ENCODE peak calls at places on chromosomes 5 and 9, in five cellular contexts. One of them, this sample, is unnamed.

GRCh38 chr5:67476531-67476930 is 279.9 kb upstream of the CD180 start:
- DNase-seq in IMR-90: no peak
- DNase-seq in stomach: no peak
- DNase-seq in psoas muscle: no peak
- DNase-seq in uterus: no peak
- DNase-seq in this sample: peak; percentile 3

GRCh38 chr5:111968459-111968858 is 211.5 kb upstream of the NREP start:
- DNase-seq in stomach: no peak
- DNase-seq in uterus: no peak
- DNase-seq in psoas muscle: no peak
- DNase-seq in IMR-90: peak; percentile 36
- DNase-seq in this sample: no peak

GRCh38 chr9:89850633-89851325 is 246.0 kb downstream of the GADD45G start:
- DNase-seq in stomach: peak; percentile 66
- DNase-seq in uterus: no peak
- DNase-seq in psoas muscle: peak; percentile 76
- DNase-seq in IMR-90: peak; percentile 34
- DNase-seq in this sample: peak; percentile 49

GRCh38 chr5:119285070-119285916 is 70.5 kb upstream of the TNFAIP8 start:
- DNase-seq in psoas muscle: no peak
- DNase-seq in IMR-90: no peak
- DNase-seq in stomach: no peak
- DNase-seq in uterus: no peak
- DNase-seq in this sample: no peak

GRCh38 chr9:134624119-134624826 is 17.3 kb upstream of the COL5A1 start:
- DNase-seq in uterus: peak; percentile 11
- DNase-seq in IMR-90: no peak
- DNase-seq in stomach: no peak
- DNase-seq in psoas muscle: no peak
- DNase-seq in this sample: no peak

GRCh38 chr5:156310115-156310514 is 16.8 kb upstream of the SGCD start:
- DNase-seq in psoas muscle: no peak
- DNase-seq in stomach: no peak
- DNase-seq in uterus: no peak
- DNase-seq in IMR-90: no peak
- DNase-seq in this sample: no peak

GRCh38 chr5:57817001-57817453 is 334.4 kb upstream of the ACTBL2 start:
- DNase-seq in psoas muscle: no peak
- DNase-seq in stomach: no peak
- DNase-seq in IMR-90: no peak
- DNase-seq in uterus: no peak
- DNase-seq in this sample: no peak

GRCh38 chr5:173772407-173773059 is 115.6 kb upstream of the CPEB4 start:
- DNase-seq in stomach: no peak
- DNase-seq in psoas muscle: no peak
- DNase-seq in uterus: no peak
- DNase-seq in IMR-90: peak; percentile 55
- DNase-seq in this sample: no peak

GRCh38 chr9:85349046-85349445 is 392.7 kb downstream of the AGTPBP1 start:
- DNase-seq in psoas muscle: no peak
- DNase-seq in IMR-90: no peak
- DNase-seq in stomach: no peak
- DNase-seq in uterus: no peak
- DNase-seq in this sample: no peak

GRCh38 chr5:143509758-143510221 is 106.3 kb upstream of the NR3C1 start:
- DNase-seq in psoas muscle: no peak
- DNase-seq in stomach: no peak
- DNase-seq in uterus: no peak
- DNase-seq in IMR-90: no peak
- DNase-seq in this sample: no peak

GRCh38 chr9:130332384-130332926 is 66.9 kb downstream of the HMCN2 start:
- DNase-seq in stomach: no peak
- DNase-seq in IMR-90: no peak
- DNase-seq in psoas muscle: no peak
- DNase-seq in uterus: no peak
- DNase-seq in this sample: peak; percentile 63

DNA sequence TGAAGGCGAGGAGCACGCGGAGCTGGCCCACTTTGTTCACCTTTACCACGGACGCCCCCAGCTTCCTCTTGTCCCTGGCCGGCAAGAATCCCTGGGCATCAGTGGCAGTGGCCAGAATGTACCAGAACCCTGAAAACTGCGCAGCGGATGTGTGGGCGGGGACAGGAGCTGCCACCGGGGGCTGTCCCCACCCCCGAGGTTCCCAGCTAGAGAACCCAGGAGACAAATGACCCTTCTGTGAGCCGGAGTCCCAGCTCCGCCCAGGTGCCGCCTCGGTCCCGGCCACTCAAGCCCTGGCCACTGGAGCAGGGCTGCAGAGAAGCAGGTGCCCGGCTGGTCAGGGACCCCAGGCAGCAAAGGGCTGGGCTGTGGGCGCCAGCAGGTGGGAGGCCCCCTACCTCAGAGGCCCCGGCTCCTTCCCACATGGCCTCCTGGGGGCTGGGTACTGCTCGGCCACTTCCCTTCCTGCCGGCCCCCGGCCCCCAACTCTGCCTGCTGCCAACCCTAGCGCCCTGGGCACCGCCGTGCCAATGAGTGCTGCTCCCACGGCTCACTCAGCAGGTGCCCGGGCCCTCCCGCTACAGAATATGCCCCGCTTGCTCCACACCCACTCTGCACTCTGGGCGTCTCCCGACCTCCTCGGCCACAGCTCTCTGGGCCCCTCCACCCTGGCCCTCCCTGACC is 713 bp downstream of the LCN10 start:
- DNase-seq in IMR-90: no peak
- DNase-seq in uterus: no peak
- DNase-seq in psoas muscle: no peak
- DNase-seq in stomach: no peak
- DNase-seq in this sample: no peak
- H3K27ac ChIP-seq in IMR-90: no peak overlapping the region
- H3K27ac ChIP-seq in uterus: peak overlapping the region; percentile 63
- H3K27ac ChIP-seq in psoas muscle: no peak overlapping the region
- H3K27ac ChIP-seq in stomach: no peak overlapping the region
- H3K27ac ChIP-seq in this sample: no peak overlapping the region

DNA sequence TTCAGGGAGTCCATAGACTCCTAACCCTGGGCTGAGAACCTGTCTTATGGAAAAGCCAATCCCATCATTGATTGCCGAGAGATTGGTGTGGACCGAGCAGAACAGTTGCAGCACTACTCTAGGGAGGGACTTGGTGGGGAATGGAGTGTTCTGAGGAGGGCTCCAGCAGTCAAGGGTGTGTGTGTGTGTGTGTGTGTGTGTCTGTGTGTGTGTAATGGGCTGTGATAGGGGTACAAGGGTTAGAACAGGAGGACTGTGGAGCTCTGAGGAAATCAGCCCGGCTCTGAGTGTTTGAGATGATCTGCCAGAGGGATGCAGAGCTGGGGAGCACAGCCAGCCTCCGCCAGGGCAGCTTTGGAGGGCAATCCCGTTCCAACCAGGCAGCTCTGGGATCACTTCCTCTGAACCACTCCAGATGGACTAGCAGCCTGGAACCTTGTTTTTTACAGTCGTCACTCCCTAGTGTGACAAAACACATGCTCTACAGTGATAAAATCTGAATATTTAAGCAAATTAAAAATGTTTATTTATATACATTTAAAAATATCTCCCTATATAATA is 3.0 kb upstream of the SLC6A7 start:
- DNase-seq in IMR-90: no peak
- DNase-seq in psoas muscle: no peak
- DNase-seq in stomach: no peak
- DNase-seq in uterus: no peak
- DNase-seq in this sample: no peak
- H3K27me3 ChIP-seq in IMR-90: peaks cover 93% of the 10 kb centered on the region
- H3K27me3 ChIP-seq in psoas muscle: no peaks in the 10 kb centered on the region
- H3K27me3 ChIP-seq in stomach: peaks cover 31% of the 10 kb centered on the region
- H3K27me3 ChIP-seq in uterus: peaks cover 14% of the 10 kb centered on the region
- H3K27me3 ChIP-seq in this sample: peaks cover 8% of the 10 kb centered on the region

DNA sequence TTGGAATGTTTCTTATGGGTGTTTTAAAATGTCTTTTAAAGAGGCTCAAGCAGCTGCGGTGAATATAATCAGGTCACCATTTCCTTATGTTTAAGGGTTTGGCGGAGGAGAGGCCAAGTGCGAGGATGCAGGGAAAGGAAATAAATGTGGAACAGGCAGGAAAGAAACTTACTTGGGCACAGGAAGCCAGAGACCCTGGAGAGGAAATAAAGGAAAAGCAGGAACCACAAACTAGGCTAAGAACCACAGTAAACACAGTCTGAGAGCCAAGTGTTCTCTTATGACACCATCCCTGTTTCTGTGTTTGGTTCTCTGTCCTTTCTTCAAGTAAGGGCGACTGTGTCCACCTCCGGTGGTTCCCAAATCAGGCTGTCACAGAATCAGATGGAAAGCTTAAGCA is 166.5 kb downstream of the C9orf152 start:
- DNase-seq in IMR-90: no peak
- DNase-seq in stomach: no peak
- DNase-seq in psoas muscle: no peak
- DNase-seq in uterus: no peak
- DNase-seq in this sample: no peak
- H3K27ac ChIP-seq in IMR-90: peak overlapping the region; percentile 58
- H3K27ac ChIP-seq in stomach: peak overlapping the region; percentile 25
- H3K27ac ChIP-seq in psoas muscle: no peak overlapping the region
- H3K27ac ChIP-seq in uterus: peak overlapping the region; percentile 72
- H3K27ac ChIP-seq in this sample: no peak overlapping the region

GRCh38 chr5:36371366-36371765 is 69.7 kb upstream of the RANBP3L start:
- DNase-seq in IMR-90: no peak
- DNase-seq in psoas muscle: no peak
- DNase-seq in stomach: no peak
- DNase-seq in uterus: no peak
- DNase-seq in this sample: no peak
- H3K27me3 ChIP-seq in IMR-90: no peaks in the 10 kb centered on the region
- H3K27me3 ChIP-seq in psoas muscle: no peaks in the 10 kb centered on the region
- H3K27me3 ChIP-seq in stomach: no peaks in the 10 kb centered on the region
- H3K27me3 ChIP-seq in uterus: no peaks in the 10 kb centered on the region
- H3K27me3 ChIP-seq in this sample: no peaks in the 10 kb centered on the region

DNA sequence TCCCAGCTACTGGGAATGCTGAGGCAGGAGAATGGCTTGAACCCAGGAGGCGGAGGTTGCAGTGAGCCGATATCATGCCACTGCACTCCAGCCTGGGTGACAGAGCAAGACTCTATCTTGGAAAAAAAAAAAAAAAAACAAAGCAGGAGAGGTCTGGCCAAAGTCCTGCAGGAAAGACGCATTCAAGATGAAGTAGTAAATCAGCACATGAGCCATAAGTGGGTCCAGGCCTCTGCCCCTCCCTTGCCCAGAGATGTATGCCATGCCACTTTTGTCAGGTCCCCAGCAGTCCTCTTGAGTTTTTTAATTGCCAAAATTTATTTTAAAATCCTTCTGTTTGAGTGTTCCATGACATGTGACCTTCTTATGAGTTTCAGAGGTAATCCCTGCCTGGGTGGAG is 8.5 kb upstream of the PHF19 start:
- DNase-seq in stomach: no peak
- DNase-seq in IMR-90: no peak
- DNase-seq in uterus: no peak
- DNase-seq in psoas muscle: no peak
- DNase-seq in this sample: no peak
- H3K27ac ChIP-seq in stomach: peak overlapping the region; percentile 6
- H3K27ac ChIP-seq in IMR-90: no peak overlapping the region
- H3K27ac ChIP-seq in uterus: peak overlapping the region; percentile 17
- H3K27ac ChIP-seq in psoas muscle: no peak overlapping the region
- H3K27ac ChIP-seq in this sample: no peak overlapping the region

GRCh38 chr5:135833521-135833920 is 942 bp upstream of the SLC25A48 start:
- DNase-seq in IMR-90: no peak
- DNase-seq in psoas muscle: peak; percentile 30
- DNase-seq in stomach: no peak
- DNase-seq in uterus: no peak
- DNase-seq in this sample: no peak

GRCh38 chr5:135832941-135833340 is 1.5 kb upstream of the SLC25A48 start:
- DNase-seq in uterus: no peak
- DNase-seq in stomach: no peak
- DNase-seq in psoas muscle: peak; percentile 44
- DNase-seq in IMR-90: no peak
- DNase-seq in this sample: no peak

GRCh38 chr5:135835766-135836165 is 1.3 kb downstream of the SLC25A48 start:
- DNase-seq in stomach: no peak
- DNase-seq in psoas muscle: no peak
- DNase-seq in uterus: no peak
- DNase-seq in IMR-90: no peak
- DNase-seq in this sample: no peak

GRCh38 chr5:135833961-135834638 is 363 bp upstream of the SLC25A48 start:
- DNase-seq in stomach: no peak
- DNase-seq in IMR-90: no peak
- DNase-seq in psoas muscle: peak; percentile 24
- DNase-seq in uterus: no peak
- DNase-seq in this sample: no peak

DNA sequence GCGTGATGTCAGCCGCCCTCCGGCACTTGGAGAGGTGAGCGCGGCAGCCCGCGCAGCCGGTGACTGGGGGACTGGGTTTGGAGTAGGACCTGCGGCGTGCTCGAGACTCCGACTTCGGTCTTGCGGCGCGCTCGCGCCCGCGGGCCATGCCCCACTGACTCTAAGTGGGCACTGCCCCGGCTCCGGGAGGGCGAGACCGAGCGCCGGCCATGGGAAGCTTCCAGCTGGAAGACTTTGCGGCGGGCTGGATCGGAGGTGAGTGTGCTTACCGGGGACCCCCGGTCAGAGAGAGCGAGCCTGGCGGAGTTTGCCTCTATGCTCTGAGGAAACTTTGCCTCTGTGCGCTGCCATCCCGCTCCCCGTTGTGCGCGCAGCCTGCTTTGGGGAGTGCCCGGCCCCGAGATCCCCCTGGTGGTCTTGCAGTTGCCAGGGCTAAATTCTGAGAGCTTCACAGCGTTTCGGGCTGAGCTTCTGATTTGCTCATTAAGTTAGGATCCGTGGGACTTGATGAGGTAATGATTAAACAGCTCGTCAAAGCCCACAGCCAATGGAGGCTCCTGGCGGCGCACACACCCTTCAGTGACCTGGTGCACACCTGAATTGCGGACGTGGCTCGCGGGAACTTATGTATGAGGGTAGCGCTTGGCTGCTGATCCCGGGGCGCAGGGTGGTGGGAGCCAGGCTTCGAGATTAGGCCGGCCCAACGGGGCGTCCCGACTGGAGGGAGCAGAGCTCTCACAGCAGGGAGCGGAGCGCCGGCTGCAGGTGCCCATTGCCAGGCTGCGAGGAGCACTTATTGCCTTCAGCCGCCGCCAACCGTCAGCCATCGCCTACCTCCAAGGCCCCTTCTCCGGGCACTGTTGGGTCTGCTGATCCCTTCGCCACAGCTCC is at the start of gene SLC25A48:
- DNase-seq in psoas muscle: peak; percentile 82
- DNase-seq in stomach: peak; percentile 40
- DNase-seq in uterus: no peak
- DNase-seq in IMR-90: peak; percentile 16
- DNase-seq in this sample: no peak
- H3K27me3 ChIP-seq in psoas muscle: peaks cover 3% of the 10 kb centered on the region
- H3K27me3 ChIP-seq in stomach: peaks cover 38% of the 10 kb centered on the region
- H3K27me3 ChIP-seq in uterus: no peaks in the 10 kb centered on the region
- H3K27me3 ChIP-seq in IMR-90: peaks cover 36% of the 10 kb centered on the region
- H3K27me3 ChIP-seq in this sample: peaks cover 9% of the 10 kb centered on the region